ENCODE peak calls at places on chromosomes 12 and 14, in five cellular contexts. Q is K562, B is GM12878, M is H1, X is HepG2. L is an unnamed sample.

GRCh38 chr14:105064721-105065143 is 498 bp downstream of the GPR132 start:
- DNase-seq in M (no peak), B (no peak), X (peak; percentile 36), Q (no peak), L (no peak)

GRCh38 chr12:7015555-7016370 is 2.5 kb downstream of the LPCAT3 start:
- DNase-seq in X (no peak), Q (no peak), M (no peak), B (no peak), L (no peak)

GRCh38 chr14:76267322-76268012 is 108.5 kb upstream of the ESRRB start:
- DNase-seq in Q (no peak), B (no peak), X (no peak), M (no peak), L (peak; percentile 80)

GRCh38 chr12:76081909-76082308 is 2.6 kb downstream of the NAP1L1 start:
- DNase-seq in B (no peak), X (no peak), M (no peak), Q (no peak), L (no peak)

GRCh38 chr14:51604078-51604477 is 47.6 kb upstream of the FRMD6 start:
- DNase-seq in B (no peak), Q (no peak), M (no peak), X (no peak), L (no peak)

GRCh38 chr14:63840981-63841380 is 11.8 kb upstream of the SYNE2 start:
- DNase-seq in M (no peak), X (peak; percentile 44), B (no peak), Q (no peak), L (peak; percentile 84)

GRCh38 chr14:57486767-57487379 is 6.8 kb downstream of the CCDC198 start:
- DNase-seq in B (no peak), X (peak; percentile 41), Q (peak; percentile 20), M (no peak), L (peak; percentile 76)

GRCh38 chr14:50035214-50035613 is 81.2 kb downstream of the VCPKMT start:
- DNase-seq in X (no peak), M (no peak), Q (no peak), B (no peak), L (no peak)

GRCh38 chr12:47082963-47083621 is 3.3 kb upstream of the AMIGO2 start:
- DNase-seq in M (no peak), B (no peak), X (no peak), Q (peak; percentile 20), L (no peak)

GRCh38 chr12:97093187-97093683 is 186.2 kb downstream of the NEDD1 start:
- DNase-seq in M (no peak), B (no peak), Q (no peak), X (no peak), L (peak; percentile 27)

GRCh38 chr14:76546426-76547221 is 170.7 kb downstream of the ESRRB start:
- DNase-seq in M (no peak), Q (peak; percentile 57), B (no peak), X (peak; percentile 25), L (peak; percentile 87)

GRCh38 chr12:14554281-14555008 is 13.2 kb downstream of the PLBD1 start:
- DNase-seq in M (no peak), Q (peak; percentile 14), X (no peak), B (no peak), L (no peak)

GRCh38 chr12:115451785-115452736 is 768.1 kb upstream of the TBX3 start:
- DNase-seq in M (no peak), X (peak; percentile 66), B (no peak), Q (peak; percentile 27), L (peak; percentile 91)

GRCh38 chr12:39902823-39903222 is 203.1 kb downstream of the SLC2A13 start:
- DNase-seq in B (no peak), Q (no peak), M (no peak), X (no peak), L (no peak)

GRCh38 chr14:104883681-104884361 is 18.8 kb downstream of the CEP170B start:
- DNase-seq in M (no peak), B (no peak), Q (no peak), X (no peak), L (no peak)

GRCh38 chr12:88726806-88727722 is 146.8 kb upstream of the KITLG start:
- DNase-seq in M (no peak), Q (no peak), B (no peak), X (no peak), L (no peak)

GRCh38 chr12:39780527-39781446 is 161.2 kb upstream of the ABCD2 start:
- DNase-seq in B (no peak), Q (no peak), M (no peak), X (no peak), L (no peak)

GRCh38 chr12:87155616-87156015 is 873.6 kb downstream of the C12orf50 start:
- DNase-seq in X (no peak), B (no peak), M (no peak), Q (no peak), L (no peak)

GRCh38 chr14:102029956-102030355 is 56.9 kb downstream of the HSP90AA1 start:
- DNase-seq in M (no peak), B (no peak), Q (no peak), X (peak; percentile 22), L (no peak)

GRCh38 chr12:121568503-121568902 is 12.3 kb downstream of the KDM2B start:
- DNase-seq in M (no peak), B (no peak), Q (no peak), X (no peak), L (no peak)

GRCh38 chr12:65742481-65742971 is 81.8 kb upstream of the HMGA2 start:
- DNase-seq in Q (no peak), M (no peak), B (no peak), X (no peak), L (peak; percentile 70)

GRCh38 chr12:132430838-132431826 is 58.8 kb upstream of the FBRSL1 start:
- DNase-seq in X (no peak), B (no peak), Q (no peak), M (no peak), L (peak; percentile 46)

GRCh38 chr12:66423290-66423689 is 121.0 kb downstream of the HELB start:
- DNase-seq in M (no peak), X (no peak), B (no peak), Q (no peak), L (peak; percentile 39)

GRCh38 chr14:85175556-85175955 is 354.4 kb upstream of the FLRT2 start:
- DNase-seq in B (no peak), Q (no peak), M (no peak), X (no peak), L (no peak)

GRCh38 chr12:80553316-80553715 is 109.3 kb downstream of the PTPRQ start:
- DNase-seq in M (no peak), B (no peak), X (no peak), Q (no peak), L (no peak)

GRCh38 chr14:68082698-68083291 is 263.2 kb downstream of the RAD51B start:
- DNase-seq in X (no peak), M (no peak), Q (no peak), B (no peak), L (no peak)

GRCh38 chr14:63926641-63927040 is 73.8 kb downstream of the SYNE2 start:
- DNase-seq in M (no peak), X (no peak), B (no peak), Q (no peak), L (no peak)

GRCh38 chr14:99511421-99512109 is 30.4 kb downstream of the CCNK start:
- DNase-seq in B (no peak), X (no peak), Q (no peak), M (no peak), L (no peak)

GRCh38 chr14:93184391-93185332 is at the start of the genes LYSET and MOAP1:
- DNase-seq in Q (peak; percentile 87), M (peak; percentile 71), B (no peak), X (peak; percentile 79), L (peak; percentile 94)
- TF ChIP-seq CREB1 in Q (peak; percentile 38), M (peak; percentile 77), B (peak; percentile 78), X (peak; percentile 92), L (peak; percentile 90)

GRCh38 chr14:78071016-78071549 is 99.1 kb upstream of the NRXN3 start:
- DNase-seq in X (no peak), Q (no peak), B (no peak), M (no peak), L (no peak)

GRCh38 chr14:78070344-78070743 is 99.8 kb upstream of the NRXN3 start:
- DNase-seq in Q (no peak), X (no peak), B (no peak), M (no peak), L (no peak)

GRCh38 chr14:78075033-78075432 is 95.1 kb upstream of the NRXN3 start:
- DNase-seq in X (no peak), B (no peak), Q (no peak), M (no peak), L (no peak)

GRCh38 chr14:78074546-78074945 is 95.6 kb upstream of the NRXN3 start:
- DNase-seq in X (no peak), B (no peak), Q (no peak), M (no peak), L (no peak)

DNA sequence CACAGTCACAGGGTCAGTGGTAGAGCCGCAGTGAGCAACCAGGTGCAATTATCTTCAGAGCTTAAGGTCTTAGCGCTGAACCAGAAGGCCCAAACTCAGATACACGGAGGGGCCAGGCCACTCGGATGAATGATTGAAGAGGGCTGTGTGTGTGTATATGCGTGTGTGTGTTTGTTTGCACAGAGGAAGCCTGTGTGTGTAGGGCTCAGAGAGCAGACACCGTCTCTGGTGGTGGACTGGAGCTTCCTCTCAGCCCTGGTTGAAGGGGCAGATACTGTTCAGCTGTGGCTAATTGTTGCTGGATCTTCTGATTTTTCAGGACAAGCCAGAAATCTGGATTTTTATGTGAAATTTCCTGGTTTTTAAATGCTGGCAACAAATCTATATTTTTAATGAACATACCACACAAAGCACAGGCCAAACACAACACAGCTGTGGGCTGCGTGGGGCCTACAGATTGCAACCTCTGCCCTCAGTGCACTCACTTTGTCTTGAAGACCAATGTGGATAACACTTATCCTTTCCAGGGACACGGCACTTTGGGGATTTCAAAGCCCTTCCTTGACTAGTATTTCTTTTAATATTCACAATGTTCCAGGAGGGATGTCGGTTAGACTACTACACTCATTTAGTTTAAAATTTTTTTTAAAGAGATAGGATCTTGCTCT is 94.4 kb upstream of the NRXN3 start:
- DNase-seq in X (peak; percentile 3), M (no peak), Q (no peak), B (no peak), L (no peak)
- H3K4me2 ChIP-seq in X (no peak overlapping the region), M (no peak overlapping the region), Q (no peak overlapping the region), B (no peak overlapping the region), L (no peak overlapping the region)

DNA sequence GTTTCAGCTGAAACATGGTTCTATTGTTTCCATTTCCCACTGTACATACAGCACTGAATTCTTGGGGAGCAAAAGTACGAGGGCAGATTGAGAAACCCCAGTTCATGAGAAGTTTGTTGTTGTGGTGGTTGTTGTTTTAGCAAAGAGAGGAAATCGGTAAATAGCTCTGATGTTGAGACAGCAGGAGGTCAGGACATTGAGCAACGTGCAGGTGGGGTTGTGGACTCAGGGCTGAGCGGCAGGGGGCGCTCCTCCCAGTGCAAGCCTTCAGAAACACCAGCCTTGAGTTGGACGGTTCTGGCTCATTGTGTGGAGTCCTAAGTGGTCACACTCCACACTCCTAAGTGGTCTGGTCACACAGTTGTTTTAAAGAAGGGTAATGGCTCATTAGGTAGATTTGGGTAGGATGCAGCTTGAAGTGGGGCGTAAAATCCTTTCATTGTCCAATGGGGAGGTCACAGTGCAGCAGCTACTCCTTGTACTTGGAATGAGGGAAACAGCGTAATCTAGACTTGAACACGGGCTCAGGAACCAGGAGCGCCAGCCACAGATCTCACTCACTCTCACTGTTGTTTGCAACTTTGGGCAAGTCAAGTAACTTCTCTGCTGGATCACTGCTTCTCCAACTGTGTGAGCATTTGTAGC is 14.5 kb upstream of the PWP1 start:
- DNase-seq in M (peak; percentile 43), B (no peak), X (peak; percentile 33), Q (peak; percentile 53), L (peak; percentile 86)
- H2AFZ ChIP-seq in M (peak overlapping the region; percentile 58), B (no peak overlapping the region), X (peak overlapping the region; percentile 73), Q (no peak overlapping the region), L (peak overlapping the region; percentile 91)

GRCh38 chr12:78115889-78116288 is 285.2 kb downstream of the NAV3 start:
- DNase-seq in B (no peak), Q (no peak), M (no peak), X (no peak), L (no peak)
- TF ChIP-seq CREB1 in B (no peak), Q (no peak), M (no peak), X (no peak), L (no peak)

L was measured in GM23338.